ENCODE peak calls at places on chromosomes 6 and 20, in four cellular contexts. I is IMR-90, T is endodermal cell, Y is HCT116. H is an unnamed sample.

GRCh38 chr6:7249946-7250643 is 62.9 kb downstream of the SSR1 start:
- DNase-seq in I (peak; percentile 59), T (peak; percentile 41), Y (no peak), H (no peak)

GRCh38 chr6:150600302-150601017 is 775 bp downstream of the PLEKHG1 start:
- DNase-seq in Y (peak; percentile 72), T (peak; percentile 92), I (peak; percentile 26), H (peak; percentile 82)

GRCh38 chr6:10963113-10963512 is 76.3 kb downstream of the SYCP2L start:
- DNase-seq in I (peak; percentile 1), Y (no peak), T (peak; percentile 60), H (no peak)

GRCh38 chr6:70210462-70210861 is 92.4 kb downstream of the COL9A1 start:
- DNase-seq in Y (no peak), T (no peak), I (no peak), H (no peak)

GRCh38 chr6:133645000-133645619 is 243.8 kb upstream of the TCF21 start:
- DNase-seq in T (no peak), I (peak; percentile 74), Y (no peak), H (peak; percentile 30)

GRCh38 chr20:43389839-43390626 is 67.7 kb upstream of the SRSF6 start:
- DNase-seq in Y (no peak), I (no peak), T (peak; percentile 87), H (no peak)

GRCh38 chr20:50758992-50759391 is 27.6 kb downstream of the PARD6B start:
- DNase-seq in T (no peak), I (no peak), Y (no peak), H (peak; percentile 15)

GRCh38 chr6:85464722-85465150 is 14.9 kb downstream of the NT5E start:
- DNase-seq in T (peak; percentile 27), I (peak; percentile 98), Y (peak; percentile 97), H (no peak)

GRCh38 chr20:63238491-63239126 is 2.9 kb downstream of the BIRC7 start:
- DNase-seq in T (no peak), Y (no peak), I (no peak), H (no peak)

GRCh38 chr6:157145656-157146285 is 177.5 kb downstream of the TMEM242 start:
- DNase-seq in Y (no peak), I (peak; percentile 50), T (no peak), H (no peak)

GRCh38 chr20:56257604-56258003 is 9.1 kb downstream of the MC3R start:
- DNase-seq in Y (no peak), T (no peak), I (no peak), H (no peak)

GRCh38 chr6:142846459-142846831 is 98.5 kb downstream of the HIVEP2 start:
- DNase-seq in T (no peak), I (peak; percentile 61), Y (no peak), H (no peak)

GRCh38 chr6:144066255-144066654 is 29.1 kb downstream of the SF3B5 start:
- DNase-seq in T (no peak), I (no peak), Y (no peak), H (no peak)

GRCh38 chr20:50867805-50868204 is 63.4 kb downstream of the ADNP start:
- DNase-seq in T (no peak), I (no peak), Y (no peak), H (no peak)

GRCh38 chr6:135592276-135592675 is 94.7 kb upstream of the AHI1 start:
- DNase-seq in T (no peak), I (no peak), Y (no peak), H (no peak)

GRCh38 chr6:85458184-85458583 is 8.3 kb downstream of the NT5E start:
- DNase-seq in Y (no peak), T (peak; percentile 44), I (no peak), H (no peak)

GRCh38 chr20:53738945-53739798 is 145.5 kb upstream of the ZNF217 start:
- DNase-seq in T (no peak), Y (no peak), I (no peak), H (no peak)

GRCh38 chr20:3209946-3210317 is 634 bp downstream of the ITPA start:
- DNase-seq in Y (no peak), T (no peak), I (peak; percentile 18), H (no peak)

GRCh38 chr20:24960861-24961260 is 11.8 kb downstream of the CST7 start:
- DNase-seq in I (no peak), Y (no peak), T (no peak), H (no peak)

GRCh38 chr6:73516712-73517489 is 3.9 kb downstream of the EEF1A1 start:
- DNase-seq in Y (no peak), I (peak; percentile 14), T (no peak), H (no peak)

GRCh38 chr6:106315765-106316375 is 9.7 kb downstream of the ATG5 start:
- DNase-seq in Y (no peak), I (no peak), T (no peak), H (no peak)

GRCh38 chr20:44247676-44248419 is 740 bp downstream of the GDAP1L1 start:
- DNase-seq in T (peak; percentile 95), Y (no peak), I (peak; percentile 15), H (no peak)

GRCh38 chr6:168616807-168617756 is 176.1 kb downstream of the SMOC2 start:
- DNase-seq in T (no peak), I (no peak), Y (no peak), H (no peak)

GRCh38 chr6:2204272-2204671 is 41.1 kb downstream of the GMDS start:
- DNase-seq in Y (no peak), T (no peak), I (no peak), H (no peak)

GRCh38 chr20:56764671-56765070 is 135.6 kb downstream of the TFAP2C start:
- DNase-seq in T (no peak), I (no peak), Y (no peak), H (no peak)

GRCh38 chr20:326645-327031 is 1.3 kb downstream of the SOX12 start:
- DNase-seq in I (no peak), Y (no peak), T (peak; percentile 83), H (no peak)

GRCh38 chr20:328596-329324 is 3.4 kb downstream of the SOX12 start:
- DNase-seq in I (no peak), T (peak; percentile 47), Y (no peak), H (no peak)

GRCh38 chr20:325889-326644 is 715 bp downstream of the SOX12 start:
- DNase-seq in I (peak; percentile 67), T (peak; percentile 89), Y (no peak), H (peak; percentile 61)

GRCh38 chr20:327946-328563 is 2.7 kb downstream of the SOX12 start:
- DNase-seq in Y (no peak), T (no peak), I (peak; percentile 20), H (no peak)

GRCh38 chr20:327041-327945 is 1.9 kb downstream of the SOX12 start:
- DNase-seq in Y (peak; percentile 72), I (peak; percentile 92), T (peak; percentile 97), H (peak; percentile 79)
- H3K9ac ChIP-seq in Y (peak overlapping the region; percentile 81), I (peak overlapping the region; percentile 83), T (peak overlapping the region; percentile 70), H (peak overlapping the region; percentile 66)

DNA sequence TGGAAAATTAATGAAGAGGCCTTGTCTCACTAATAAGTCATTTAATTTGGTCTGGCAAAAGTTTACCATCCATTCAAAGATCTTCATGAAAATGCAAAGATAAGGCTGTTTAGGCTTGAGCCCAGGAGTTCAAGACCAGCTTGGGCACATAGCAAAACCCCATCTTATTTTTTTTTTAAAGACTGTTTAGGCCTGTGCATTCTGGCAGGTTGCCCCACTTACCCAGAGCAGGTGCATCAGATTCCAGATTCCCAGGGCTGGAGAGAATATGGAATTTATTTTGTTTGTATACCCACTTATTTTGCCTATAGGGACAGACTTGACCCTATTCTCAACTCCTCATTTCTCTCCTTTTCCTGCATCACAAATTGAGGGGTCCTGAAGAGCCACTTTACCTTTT is 5.7 kb downstream of the FOXO3 start:
- DNase-seq in I (no peak), T (no peak), Y (no peak), H (no peak)
- H3K27ac ChIP-seq in I (no peak overlapping the region), T (no peak overlapping the region), Y (no peak overlapping the region), H (peak overlapping the region; percentile 65)

DNA sequence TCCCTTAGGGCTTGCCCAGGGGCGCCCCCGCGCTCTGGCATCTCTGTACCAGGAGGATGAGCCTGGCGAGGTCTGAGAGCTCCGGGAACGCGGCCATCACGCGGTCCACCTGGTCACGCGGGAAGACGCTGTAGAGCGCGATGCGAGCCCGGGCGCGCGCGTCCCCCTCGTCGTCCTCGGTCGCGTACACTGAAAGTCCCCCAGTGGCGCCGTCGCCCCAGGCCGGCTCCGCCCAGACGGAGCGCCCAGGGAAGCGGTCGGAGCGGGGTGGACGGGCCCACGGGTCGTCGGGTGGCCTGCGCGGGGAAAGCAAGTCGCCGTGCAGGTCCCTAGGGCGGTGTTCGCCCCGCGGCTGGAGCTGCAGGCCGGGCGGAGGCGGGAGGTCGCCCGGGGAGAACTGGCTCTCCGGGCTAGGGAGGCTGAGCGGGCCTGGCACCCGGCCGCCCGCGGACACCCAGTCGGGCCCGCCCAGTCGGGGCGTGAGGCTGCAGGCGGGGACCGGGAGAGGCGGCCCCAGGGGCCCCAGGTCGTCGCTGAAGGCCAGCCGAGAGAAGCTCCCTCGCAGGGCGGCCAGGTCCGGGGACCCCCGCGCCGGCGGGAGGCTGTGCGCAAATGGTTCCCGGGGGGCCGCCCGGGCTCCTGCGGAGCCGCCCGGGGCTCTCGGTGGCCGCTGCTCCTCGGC is 34.0 kb downstream of the ZC3H12D start:
- DNase-seq in T (peak; percentile 72), Y (no peak), I (no peak), H (peak; percentile 57)
- H3K36me3 ChIP-seq in T (no peaks in the 10 kb centered on the region), Y (no peaks in the 10 kb centered on the region), I (no peaks in the 10 kb centered on the region), H (no peaks in the 10 kb centered on the region)

DNA sequence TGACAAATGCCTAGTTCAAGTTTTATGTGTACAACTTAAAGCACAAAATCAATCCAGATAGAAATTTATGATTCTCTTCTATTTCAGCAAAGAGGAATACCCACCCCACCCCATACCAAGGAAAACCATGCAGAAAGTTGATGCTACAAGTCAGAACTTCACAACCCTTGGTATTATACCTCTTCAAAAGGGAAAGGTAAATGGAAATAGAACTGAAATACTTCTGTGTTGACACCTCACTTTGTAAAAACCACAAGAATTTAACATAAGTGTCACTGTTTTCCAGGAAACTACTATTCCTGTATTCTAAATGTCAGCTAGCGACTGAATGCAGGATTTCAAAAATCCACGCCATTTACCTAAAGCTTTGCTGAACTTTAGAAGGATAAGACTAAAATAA is 3.7 kb downstream of the CPNE1 start:
- DNase-seq in I (no peak), T (no peak), Y (peak; percentile 12), H (no peak)
- H3K9ac ChIP-seq in I (no peak overlapping the region), T (no peak overlapping the region), Y (peak overlapping the region; percentile 97), H (no peak overlapping the region)

H was measured in colonic mucosa.